ENCODE peak calls at places on chromosomes 4 and X, in ten cellular contexts. J, G, L, H, V, M, E, Y, R and I are unnamed samples.

GRCh38 chr4:78776729-78777555 is 792 bp downstream of the BMP2K start:
- DNase-seq in J (no peak), G (peak; percentile 20), L (peak; percentile 55), H (peak; percentile 60), V (no peak), M (peak; percentile 61), E (peak; percentile 65), Y (no peak), R (peak; percentile 28), I (peak; percentile 60)

GRCh38 chr4:139330283-139330682 is 28.0 kb upstream of the NDUFC1 start:
- DNase-seq in J (no peak), G (no peak), L (no peak), H (no peak), V (no peak), M (no peak), E (no peak), Y (no peak), R (no peak), I (no peak)

GRCh38 chr4:10565166-10565780 is 108.0 kb upstream of the ZNF518B start:
- DNase-seq in J (no peak), G (no peak), L (peak; percentile 5), H (no peak), V (no peak), M (no peak), E (no peak), Y (no peak), R (no peak), I (no peak)

GRCh38 chr4:101366331-101366730 is 19.0 kb upstream of the PPP3CA start:
- DNase-seq in J (no peak), G (no peak), L (peak; percentile 47), H (no peak), V (no peak), M (peak; percentile 66), E (no peak), Y (no peak), R (no peak), I (no peak)

GRCh38 chr4:85243857-85244256 is 231.1 kb upstream of the ARHGAP24 start:
- DNase-seq in J (no peak), G (no peak), L (peak; percentile 13), H (no peak), V (no peak), M (peak; percentile 1), E (no peak), Y (no peak), R (no peak), I (peak; percentile 5)

GRCh38 chrX:31423575-31424284 is 351.9 kb upstream of the FTHL17 start:
- DNase-seq in J (peak; percentile 33), G (peak; percentile 47), L (peak; percentile 80), H (no peak), V (no peak), M (peak; percentile 68), E (peak; percentile 27), Y (peak; percentile 61), R (no peak), I (peak; percentile 83)

GRCh38 chrX:35339796-35340195 is 397.2 kb downstream of the FAM47B start:
- DNase-seq in J (no peak), G (no peak), L (no peak), H (no peak), V (no peak), M (no peak), E (no peak), Y (no peak), R (no peak), I (no peak)

GRCh38 chr4:139815646-139816601 is 150.3 kb downstream of the MGST2 start:
- DNase-seq in J (peak; percentile 36), G (peak; percentile 40), L (peak; percentile 83), H (no peak), V (peak; percentile 34), M (peak; percentile 85), E (no peak), Y (peak; percentile 72), R (no peak), I (peak; percentile 75)

GRCh38 chrX:47749185-47749967 is 87.3 kb upstream of the ZNF81 start:
- DNase-seq in J (no peak), G (no peak), L (peak; percentile 96), H (no peak), V (no peak), M (peak; percentile 17), E (peak; percentile 27), Y (peak; percentile 54), R (no peak), I (peak; percentile 64)

GRCh38 chrX:95885074-95885473 is 799.6 kb upstream of the DIAPH2 start:
- DNase-seq in J (no peak), G (peak; percentile 43), L (peak; percentile 55), H (no peak), V (no peak), M (no peak), E (no peak), Y (peak; percentile 16), R (no peak), I (peak; percentile 0)

GRCh38 chr4:72983706-72984105 is 85.8 kb downstream of the COX18 start:
- DNase-seq in J (no peak), G (no peak), L (no peak), H (no peak), V (no peak), M (no peak), E (no peak), Y (no peak), R (no peak), I (no peak)

GRCh38 chrX:73401591-73402266 is 45.1 kb upstream of the CDX4 start:
- DNase-seq in J (no peak), G (no peak), L (no peak), H (no peak), V (no peak), M (no peak), E (no peak), Y (no peak), R (no peak), I (no peak)

GRCh38 chr4:140754918-140755810 is 1.0 kb downstream of the TBC1D9 start:
- DNase-seq in J (no peak), G (no peak), L (peak; percentile 24), H (no peak), V (no peak), M (no peak), E (no peak), Y (no peak), R (no peak), I (no peak)

GRCh38 chr4:67106846-67107467 is 438.3 kb downstream of the CENPC start:
- DNase-seq in J (no peak), G (no peak), L (peak; percentile 7), H (no peak), V (no peak), M (no peak), E (no peak), Y (no peak), R (no peak), I (no peak)

GRCh38 chr4:1728061-1728980 is 7.0 kb downstream of the TACC3 start:
- DNase-seq in J (no peak), G (no peak), L (no peak), H (no peak), V (no peak), M (no peak), E (no peak), Y (no peak), R (no peak), I (no peak)
- TF ChIP-seq CTCF in J (no peak), G (no peak), L (no peak), H (no peak), V (no peak), M (no peak), E (no peak), Y (no peak), R (no peak), I (no peak)

DNA sequence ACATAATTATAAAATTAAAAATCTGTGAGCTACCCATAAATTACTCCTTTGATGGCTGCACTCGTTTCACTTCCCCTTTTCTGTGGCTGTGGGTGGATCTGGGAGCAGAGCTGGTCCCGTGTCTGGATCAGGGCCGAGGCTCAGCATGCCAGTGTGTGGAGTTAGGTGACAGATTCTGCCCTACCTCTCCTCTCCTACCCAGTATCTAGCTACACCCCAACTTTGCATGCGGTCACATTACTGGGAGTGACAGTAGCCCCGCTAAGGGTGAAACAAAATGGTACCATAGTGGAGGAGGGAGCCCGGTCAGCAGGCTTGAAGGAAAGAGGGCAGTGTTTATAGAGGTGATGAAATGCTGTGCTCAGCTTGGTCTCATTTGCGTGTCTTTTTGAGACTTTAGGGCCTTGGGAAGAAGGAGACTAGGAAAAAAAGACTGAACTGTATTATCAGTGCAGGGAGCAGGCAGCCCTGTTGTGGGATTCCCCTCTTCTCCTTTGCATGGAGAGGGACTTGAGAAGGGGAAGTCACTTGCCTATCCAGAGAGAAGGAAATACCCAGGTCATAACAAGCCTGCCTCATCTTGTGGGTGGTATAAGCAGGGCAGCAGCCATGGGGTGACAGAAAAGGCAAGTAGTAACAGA is 48.4 kb downstream of the ARHGAP10 start:
- DNase-seq in J (no peak), G (peak; percentile 36), L (no peak), H (no peak), V (no peak), M (no peak), E (peak; percentile 94), Y (no peak), R (no peak), I (no peak)
- H3K4me3 ChIP-seq in J (no peak overlapping the region), G (no peak overlapping the region), L (no peak overlapping the region), H (no peak overlapping the region), V (no peak overlapping the region), M (no peak overlapping the region), E (peak overlapping the region; percentile 44), Y (no peak overlapping the region), R (no peak overlapping the region), I (no peak overlapping the region)

GRCh38 chrX:25503826-25504225 is 488.1 kb upstream of the ARX start:
- DNase-seq in J (no peak), G (no peak), L (no peak), H (no peak), V (no peak), M (no peak), E (no peak), Y (no peak), R (no peak), I (no peak)
- TF ChIP-seq CTCF in J (no peak), G (no peak), L (no peak), H (no peak), V (no peak), M (no peak), E (no peak), Y (no peak), R (no peak), I (no peak)

GRCh38 chrX:19680580-19680979 is 165.3 kb upstream of the MAP3K15 start:
- DNase-seq in J (no peak), G (no peak), L (no peak), H (no peak), V (no peak), M (no peak), E (no peak), Y (no peak), R (no peak), I (no peak)

GRCh38 chrX:19682712-19683331 is 167.5 kb upstream of the MAP3K15 start:
- DNase-seq in J (peak; percentile 67), G (peak; percentile 45), L (peak; percentile 96), H (peak; percentile 66), V (peak; percentile 77), M (peak; percentile 95), E (peak; percentile 66), Y (peak; percentile 53), R (no peak), I (peak; percentile 96)

GRCh38 chrX:19677121-19677520 is 161.8 kb upstream of the MAP3K15 start:
- DNase-seq in J (no peak), G (no peak), L (no peak), H (no peak), V (no peak), M (no peak), E (no peak), Y (no peak), R (no peak), I (no peak)

GRCh38 chrX:19678941-19679340 is 163.6 kb upstream of the MAP3K15 start:
- DNase-seq in J (no peak), G (no peak), L (no peak), H (peak; percentile 58), V (no peak), M (no peak), E (peak; percentile 56), Y (no peak), R (no peak), I (no peak)

GRCh38 chrX:19679787-19680186 is 164.5 kb upstream of the MAP3K15 start:
- DNase-seq in J (no peak), G (no peak), L (no peak), H (no peak), V (no peak), M (no peak), E (no peak), Y (no peak), R (no peak), I (no peak)
- H3K4me3 ChIP-seq in J (no peak overlapping the region), G (no peak overlapping the region), L (no peak overlapping the region), H (no peak overlapping the region), V (no peak overlapping the region), M (no peak overlapping the region), E (no peak overlapping the region), Y (no peak overlapping the region), R (no peak overlapping the region), I (no peak overlapping the region)